ENCODE peak calls at places on chromosomes 2 and 18, in four cellular contexts. Z is K562, E is GM12878, N is HepG2. H is an unnamed sample. For H4K20me1, the result is how much of the 10 kb centered on the place peaks cover.

GRCh38 chr2:9641641-9642040 is 10.8 kb upstream of the YWHAQ start:
- DNase-seq in E (no peak), N (no peak), Z (no peak), H (no peak)

GRCh38 chr2:146412625-146413024 is 1432.2 kb upstream of the ACVR2A start:
- DNase-seq in N (peak), E (no peak), Z (peak), H (no peak)

GRCh38 chr18:73646772-73647171 is 500.9 kb downstream of the FBXO15 start:
- DNase-seq in Z (no peak), N (no peak), E (no peak), H (no peak)

GRCh38 chr18:22169011-22169888 is at the start of gene GATA6:
- DNase-seq in Z (peak), N (peak), E (no peak), H (peak)

GRCh38 chr2:61125123-61125710 is 36.8 kb upstream of the C2orf74 start:
- DNase-seq in E (peak), Z (no peak), N (no peak), H (no peak)

GRCh38 chr18:47250415-47251046 is 929 bp downstream of the SKOR2 start:
- DNase-seq in E (no peak), Z (no peak), N (no peak), H (peak)

GRCh38 chr2:174328309-174329156 is 6.2 kb upstream of the SP9 start:
- DNase-seq in E (no peak), Z (no peak), N (no peak), H (no peak)

GRCh38 chr18:3016584-3017292 is 3.8 kb upstream of the LPIN2 start:
- DNase-seq in Z (no peak), N (no peak), E (no peak), H (no peak)

GRCh38 chr18:22467760-22468553 is 50.2 kb upstream of the CTAGE1 start:
- DNase-seq in N (no peak), E (no peak), Z (no peak), H (no peak)

GRCh38 chr2:182542501-182543258 is 115.8 kb upstream of the PDE1A start:
- DNase-seq in N (no peak), E (no peak), Z (no peak), H (peak)

GRCh38 chr2:113169002-113169530 is 4.7 kb upstream of the PSD4 start:
- DNase-seq in N (no peak), Z (no peak), E (no peak), H (no peak)

GRCh38 chr2:216283038-216283900 is 89.0 kb downstream of the MARCHF4 start:
- DNase-seq in Z (peak), E (no peak), N (peak), H (peak)

GRCh38 chr2:231706731-231707624 is 1.3 kb upstream of the PTMA start:
- DNase-seq in E (peak), Z (peak), N (peak), H (peak)

GRCh38 chr2:238684362-238685326 is 163.2 kb upstream of the TWIST2 start:
- DNase-seq in Z (no peak), E (no peak), N (peak), H (no peak)

GRCh38 chr2:102599486-102599885 is 19.9 kb upstream of the SLC9A2 start:
- DNase-seq in N (no peak), E (no peak), Z (no peak), H (no peak)

GRCh38 chr2:238523158-238524110 is 96.7 kb downstream of the ASB1 start:
- DNase-seq in Z (no peak), E (no peak), N (peak), H (peak)

GRCh38 chr18:607930-608329 is 11.1 kb downstream of the CLUL1 start:
- DNase-seq in Z (no peak), E (no peak), N (no peak), H (no peak)

GRCh38 chr2:111634050-111634784 is 249.8 kb downstream of the ANAPC1 start:
- DNase-seq in E (no peak), Z (no peak), N (no peak), H (no peak)

GRCh38 chr2:210480079-210480478 is 3.5 kb upstream of the LANCL1 start:
- DNase-seq in N (no peak), E (no peak), Z (no peak), H (no peak)

GRCh38 chr2:120641366-120641771 is 94.3 kb upstream of the GLI2 start:
- DNase-seq in Z (no peak), N (no peak), E (no peak), H (no peak)

GRCh38 chr2:29246388-29247300 is 131.4 kb downstream of the CLIP4 start:
- DNase-seq in N (no peak), Z (no peak), E (no peak), H (peak)

GRCh38 chr2:234701841-234702240 is 205.0 kb upstream of the ARL4C start:
- DNase-seq in E (no peak), Z (no peak), N (no peak), H (no peak)

GRCh38 chr2:13662055-13662454 is 945.3 kb downstream of the TRIB2 start:
- DNase-seq in E (no peak), Z (no peak), N (no peak), H (no peak)

GRCh38 chr2:46074501-46074900 is 222.7 kb upstream of the EPAS1 start:
- DNase-seq in Z (no peak), N (no peak), E (no peak), H (no peak)

GRCh38 chr2:54306561-54306960 is 50.5 kb upstream of the TSPYL6 start:
- DNase-seq in N (no peak), E (no peak), Z (no peak), H (no peak)

GRCh38 chr2:219175928-219176817 is 552 bp downstream of the CNPPD1 start:
- DNase-seq in N (no peak), Z (peak), E (no peak), H (peak)

GRCh38 chr2:1082456-1083205 is 132.0 kb downstream of the SNTG2 start:
- DNase-seq in Z (no peak), N (no peak), E (no peak), H (no peak)

GRCh38 chr2:55511508-55512124 is 7.9 kb upstream of the CFAP36 start:
- DNase-seq in E (no peak), N (peak), Z (no peak), H (peak)

GRCh38 chr2:237861-238260 is 26.0 kb downstream of the SH3YL1 start:
- DNase-seq in E (no peak), Z (no peak), N (no peak), H (no peak)

GRCh38 chr2:21358971-21359370 is 235.2 kb downstream of the TDRD15 start:
- DNase-seq in Z (no peak), E (no peak), N (no peak), H (no peak)

DNA sequence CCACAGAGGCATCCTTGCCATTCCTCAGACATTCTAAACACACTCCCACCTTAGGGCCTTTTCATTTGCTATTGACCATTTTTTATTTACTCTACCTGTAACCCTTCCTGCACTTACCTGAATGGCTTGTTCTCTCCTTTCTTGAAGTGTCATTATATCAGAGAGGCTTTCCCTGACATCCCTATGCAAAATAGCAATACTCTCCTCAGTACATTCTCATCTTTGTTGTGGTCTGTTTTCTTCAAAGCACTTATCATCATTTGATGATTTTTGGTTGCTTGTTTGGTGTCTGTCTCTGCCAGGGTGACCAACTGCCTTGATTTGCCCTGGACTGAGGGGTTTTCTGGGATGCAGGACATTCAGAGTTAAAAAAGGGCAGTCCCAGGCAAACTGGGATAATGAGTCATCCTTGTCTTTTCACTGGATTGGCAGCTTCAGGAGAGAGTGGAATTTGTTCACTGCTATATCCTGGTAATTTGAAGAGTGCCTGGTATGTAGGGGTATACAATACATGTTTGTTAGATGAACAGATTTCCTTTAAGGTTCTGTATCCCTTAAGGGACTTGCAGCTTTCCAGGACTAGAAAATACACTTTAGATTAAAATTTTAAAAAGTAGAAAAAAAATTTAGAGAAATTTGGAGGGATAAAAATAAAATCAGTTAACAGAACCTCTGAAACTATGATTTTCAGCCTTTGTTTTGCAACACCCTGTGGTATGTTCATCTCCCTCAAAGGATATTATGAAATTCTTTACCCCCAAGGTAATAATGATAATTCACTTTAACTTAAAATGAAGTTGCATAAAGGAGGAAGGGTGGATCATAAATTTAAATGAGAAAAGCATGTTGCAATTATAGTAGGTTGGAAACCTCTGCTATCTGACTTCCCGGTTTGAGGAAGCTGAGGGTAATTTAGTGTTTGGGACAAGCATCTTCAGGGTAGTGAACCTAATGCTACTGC is 102.5 kb downstream of the BABAM2 start:
- DNase-seq in E (no peak), Z (no peak), N (peak), H (no peak)
- TF ChIP-seq EP300 in E (no peak), Z (no peak), N (no peak), H (peak)

GRCh38 chr2:105748564-105748963 is 3.9 kb downstream of the NCK2 start:
- DNase-seq in Z (no peak), E (no peak), N (no peak), H (no peak)

GRCh38 chr2:105751272-105751671 is 6.6 kb downstream of the NCK2 start:
- DNase-seq in E (no peak), N (no peak), Z (no peak), H (no peak)

GRCh38 chr2:105747997-105748396 is 3.3 kb downstream of the NCK2 start:
- DNase-seq in Z (no peak), N (no peak), E (no peak), H (no peak)

GRCh38 chr2:105750735-105751134 is 6.0 kb downstream of the NCK2 start:
- DNase-seq in Z (no peak), E (no peak), N (no peak), H (no peak)

DNA sequence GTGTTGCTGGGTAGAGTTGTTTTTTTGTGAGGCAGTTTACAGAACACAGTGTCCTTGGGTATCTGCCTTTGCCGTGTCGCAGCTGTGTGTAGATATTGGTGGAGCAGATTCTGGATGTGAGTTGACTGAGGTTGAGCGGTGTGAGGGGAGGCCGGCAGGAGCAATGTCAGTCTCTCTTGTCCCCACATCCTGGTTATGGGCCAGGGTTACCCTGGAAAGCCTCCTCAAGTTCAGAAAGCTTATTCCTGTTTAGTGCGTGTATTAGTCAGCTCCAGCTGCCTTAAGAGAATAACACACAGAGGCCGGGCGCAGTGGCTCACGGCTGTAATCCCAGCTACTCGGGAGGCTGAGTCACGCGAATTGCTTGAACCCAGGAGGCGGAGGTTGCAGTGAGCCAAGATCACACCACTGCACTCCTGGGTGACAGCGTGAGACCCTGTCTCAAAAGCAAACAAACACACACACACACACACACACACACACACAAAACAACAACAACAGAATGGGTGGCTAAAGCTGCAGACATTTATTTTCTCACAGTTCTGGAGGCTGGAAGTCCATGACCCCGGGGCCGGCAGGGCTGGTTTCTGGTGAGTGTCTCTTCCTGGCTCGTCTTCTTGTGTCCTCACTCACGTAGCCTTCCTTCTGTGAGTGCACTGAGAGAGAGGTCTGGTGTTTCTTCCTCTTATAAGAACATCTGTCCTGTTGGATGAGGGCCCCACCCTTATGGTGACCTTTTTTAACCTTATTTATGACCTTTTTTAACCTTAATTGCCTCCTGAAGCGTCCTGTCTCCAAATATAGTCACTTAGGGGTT is 5.1 kb downstream of the NCK2 start:
- DNase-seq in Z (no peak), N (no peak), E (no peak), H (no peak)
- TF ChIP-seq RFX5 in Z (no peak), N (no peak), E (no peak), H (no peak)

DNA sequence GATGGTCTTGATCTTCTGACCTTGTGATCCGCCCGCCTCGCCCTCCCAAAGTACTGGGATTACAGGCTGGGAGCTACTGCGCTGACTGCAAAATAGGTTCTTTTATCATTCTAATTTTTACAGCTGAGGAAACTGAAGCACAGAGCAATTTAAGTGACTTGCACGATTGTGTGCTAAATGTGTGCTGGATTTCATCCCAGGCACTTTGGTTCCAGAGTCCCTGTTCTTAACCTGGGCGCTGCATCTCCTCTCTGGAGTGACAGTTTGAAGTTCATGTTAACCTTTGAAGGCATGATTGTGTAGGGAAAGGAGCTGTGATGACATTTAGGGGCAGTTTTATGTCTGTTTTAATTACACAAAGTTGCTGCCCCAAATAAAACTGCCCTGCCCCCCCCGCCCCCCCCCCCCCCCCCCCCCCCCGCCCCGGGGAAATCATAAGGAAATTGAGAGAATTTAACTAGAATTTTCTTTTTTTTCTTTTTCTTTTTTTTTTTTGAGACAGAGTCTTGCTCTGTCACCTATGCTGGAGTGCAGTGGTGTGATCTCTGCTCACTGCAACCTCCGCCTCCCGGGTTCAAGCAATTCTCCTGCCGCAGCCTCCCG is 5.6 kb downstream of the ACSL3 start:
- DNase-seq in Z (no peak), N (peak), E (peak), H (no peak)
- H4K20me1 ChIP-seq in Z (half or more), N (half or more), E (under half), H (half or more)

DNA sequence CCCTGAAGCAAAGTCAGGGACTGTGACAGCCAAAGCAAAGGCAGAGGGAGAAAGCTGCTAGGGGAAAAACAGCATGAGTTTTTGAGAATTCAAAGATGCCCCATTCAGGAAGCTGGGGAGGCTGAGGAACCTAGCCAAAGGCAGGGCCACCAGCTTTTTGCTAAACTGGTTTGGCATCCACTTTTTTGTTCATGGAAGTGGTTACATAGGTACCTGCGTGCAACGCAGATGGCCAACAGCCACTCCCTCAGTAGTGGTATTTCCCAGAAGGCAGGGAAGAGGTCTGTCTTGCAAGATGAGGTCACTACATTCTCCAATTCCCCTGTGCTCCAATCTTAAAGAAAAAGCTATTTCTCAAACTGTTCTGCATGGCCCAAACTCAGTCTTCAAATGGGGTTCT is 33.1 kb downstream of the MYO5B start:
- DNase-seq in E (no peak), Z (no peak), N (no peak), H (no peak)
- TF ChIP-seq EP300 in E (no peak), Z (no peak), N (no peak), H (no peak)

GRCh38 chr2:236054125-236054524 is 114.1 kb downstream of the GBX2 start:
- DNase-seq in E (no peak), N (no peak), Z (no peak), H (peak)

GRCh38 chr2:236054661-236055060 is 113.5 kb downstream of the GBX2 start:
- DNase-seq in E (no peak), N (no peak), Z (no peak), H (peak)

GRCh38 chr2:236052926-236053846 is 115.0 kb downstream of the GBX2 start:
- DNase-seq in E (no peak), N (no peak), Z (no peak), H (no peak)

GRCh38 chr2:236057375-236057774 is 110.8 kb downstream of the GBX2 start:
- DNase-seq in E (no peak), N (no peak), Z (no peak), H (no peak)

GRCh38 chr2:236055471-236055870 is 112.7 kb downstream of the GBX2 start:
- DNase-seq in N (no peak), E (no peak), Z (no peak), H (peak)
- TF ChIP-seq RFX5 in N (no peak), E (no peak), Z (no peak), H (no peak)

DNA sequence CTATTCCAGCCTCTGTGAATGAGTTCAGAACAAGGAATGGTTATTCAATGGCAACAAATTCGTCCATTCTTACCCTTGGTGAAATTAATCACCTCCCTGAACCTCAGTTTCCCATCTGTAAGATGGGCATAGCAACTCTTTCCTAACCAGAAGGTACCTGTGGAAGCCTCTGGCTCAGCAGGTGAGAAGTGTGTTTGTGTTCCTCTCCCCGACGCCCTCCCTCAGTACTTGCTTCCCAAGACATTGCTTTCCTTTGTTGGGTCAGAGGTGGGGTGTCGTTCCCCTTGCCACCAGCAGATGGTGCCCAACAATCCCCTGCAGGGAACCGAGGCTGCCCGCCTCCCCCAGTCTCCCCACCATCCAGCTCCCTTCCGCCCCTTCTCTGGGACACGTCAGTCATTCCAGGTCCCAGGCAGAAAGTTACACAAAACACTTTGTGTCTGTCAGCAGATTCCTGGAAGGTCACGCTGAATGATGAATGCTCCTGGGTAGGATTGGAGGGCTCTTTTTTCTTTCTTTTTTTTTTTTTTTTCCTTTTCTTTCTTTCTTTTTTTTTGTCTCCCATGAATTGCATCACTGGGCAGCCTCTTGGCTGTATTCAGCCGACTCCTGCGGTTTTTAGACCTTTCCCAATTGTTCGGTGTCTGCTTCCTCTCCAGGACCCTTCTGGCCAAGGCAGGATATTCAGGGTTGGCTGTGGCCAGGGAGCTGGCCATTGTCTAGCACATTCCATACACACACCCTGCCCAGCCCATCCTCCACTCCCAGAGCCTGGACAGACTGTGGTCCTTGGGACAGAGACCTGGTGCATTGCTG is 117.3 kb downstream of the LPIN1 start:
- DNase-seq in E (no peak), Z (peak), N (peak), H (peak)
- H4K20me1 ChIP-seq in E (under half), Z (under half), N (under half), H (under half)

DNA sequence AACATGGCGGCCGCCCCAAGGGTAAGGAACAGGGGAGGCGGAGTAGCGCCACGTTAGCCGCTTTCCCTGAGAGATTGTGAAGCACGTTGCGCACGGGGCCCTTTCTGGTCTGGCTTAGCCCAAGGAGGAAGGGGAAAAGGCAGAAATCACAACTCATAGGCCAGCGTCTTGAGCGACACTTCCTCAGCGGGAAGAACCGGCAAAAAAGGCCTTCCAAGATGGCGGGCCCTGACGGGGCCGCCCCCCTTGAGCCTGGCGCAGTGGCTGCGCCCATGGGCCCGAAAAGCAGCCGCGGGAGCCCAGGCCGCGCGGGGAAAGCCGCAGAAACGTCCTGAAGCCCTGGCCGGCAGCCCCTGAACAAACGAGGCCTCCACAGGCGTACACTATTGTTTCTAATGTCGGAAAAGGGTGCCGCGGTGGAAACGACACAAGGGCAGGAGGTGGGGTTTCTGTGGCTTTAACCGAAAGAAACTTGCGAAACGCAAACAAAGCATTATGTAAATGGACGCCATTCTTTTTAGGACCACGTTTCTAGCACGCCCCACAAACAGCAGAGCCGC is 919 bp upstream of the PCBP1 start:
- DNase-seq in Z (peak), N (peak), E (peak), H (peak)
- TF ChIP-seq EP300 in Z (no peak), N (no peak), E (no peak), H (no peak)

GRCh38 chr2:2664989-2665833 is 334.1 kb upstream of the MYT1L start:
- DNase-seq in E (no peak), N (peak), Z (no peak), H (no peak)
- TF ChIP-seq RFX5 in E (no peak), N (no peak), Z (no peak), H (no peak)

H was measured in SK-N-SH.